ENCODE peak calls at places on chromosomes 3 and 15, in six cellular contexts. One of them, this sample, is unnamed. For H4K20me1, the result is how much of the 10 kb centered on the place peaks cover.

GRCh38 chr3:2652416-2652815 is 457.8 kb downstream of the IL5RA start:
- DNase-seq in endothelial cell of umbilical vein: no peak
- DNase-seq in osteoblast: no peak
- DNase-seq in H1: peak
- DNase-seq in PC-3: no peak
- DNase-seq in PC-9: no peak
- DNase-seq in this sample: no peak

GRCh38 chr15:100669260-100669659 is 66.9 kb downstream of the ASB7 start:
- DNase-seq in endothelial cell of umbilical vein: no peak
- DNase-seq in osteoblast: no peak
- DNase-seq in H1: no peak
- DNase-seq in PC-3: no peak
- DNase-seq in PC-9: no peak
- DNase-seq in this sample: no peak

GRCh38 chr15:66647358-66647757 is 54.7 kb upstream of the SMAD6 start:
- DNase-seq in endothelial cell of umbilical vein: peak
- DNase-seq in osteoblast: no peak
- DNase-seq in H1: no peak
- DNase-seq in PC-3: no peak
- DNase-seq in PC-9: peak
- DNase-seq in this sample: no peak

GRCh38 chr3:132630612-132631011 is 29.0 kb downstream of the ACAD11 start:
- DNase-seq in endothelial cell of umbilical vein: no peak
- DNase-seq in osteoblast: peak
- DNase-seq in H1: no peak
- DNase-seq in PC-3: no peak
- DNase-seq in PC-9: no peak
- DNase-seq in this sample: no peak

GRCh38 chr15:85837881-85838280 is 43.2 kb upstream of the KLHL25 start:
- DNase-seq in endothelial cell of umbilical vein: no peak
- DNase-seq in osteoblast: peak
- DNase-seq in H1: no peak
- DNase-seq in PC-3: no peak
- DNase-seq in PC-9: no peak
- DNase-seq in this sample: no peak

GRCh38 chr3:57052662-57053061 is 7.8 kb upstream of the SPATA12 start:
- DNase-seq in endothelial cell of umbilical vein: no peak
- DNase-seq in osteoblast: no peak
- DNase-seq in H1: no peak
- DNase-seq in PC-3: no peak
- DNase-seq in PC-9: no peak
- DNase-seq in this sample: no peak

GRCh38 chr3:125528920-125529319 is 8.9 kb upstream of the SNX4 start:
- DNase-seq in endothelial cell of umbilical vein: no peak
- DNase-seq in osteoblast: no peak
- DNase-seq in H1: no peak
- DNase-seq in PC-3: no peak
- DNase-seq in PC-9: no peak
- DNase-seq in this sample: no peak

GRCh38 chr3:133991637-133992036 is 38.1 kb downstream of the SLCO2A1 start:
- DNase-seq in endothelial cell of umbilical vein: peak
- DNase-seq in osteoblast: peak
- DNase-seq in H1: no peak
- DNase-seq in PC-3: peak
- DNase-seq in PC-9: no peak
- DNase-seq in this sample: no peak

GRCh38 chr15:67176195-67176971 is 78.1 kb downstream of the AAGAB start:
- DNase-seq in endothelial cell of umbilical vein: peak
- DNase-seq in osteoblast: no peak
- DNase-seq in H1: no peak
- DNase-seq in PC-3: no peak
- DNase-seq in PC-9: no peak
- DNase-seq in this sample: no peak

GRCh38 chr3:17057316-17057715 is 172.6 kb downstream of the PLCL2 start:
- DNase-seq in endothelial cell of umbilical vein: no peak
- DNase-seq in osteoblast: peak
- DNase-seq in H1: no peak
- DNase-seq in PC-3: no peak
- DNase-seq in PC-9: no peak
- DNase-seq in this sample: no peak

GRCh38 chr15:66004618-66005262 is 135.4 kb downstream of the RAB11A start:
- DNase-seq in endothelial cell of umbilical vein: peak
- DNase-seq in osteoblast: no peak
- DNase-seq in H1: no peak
- DNase-seq in PC-3: peak
- DNase-seq in PC-9: peak
- DNase-seq in this sample: no peak

GRCh38 chr3:150312018-150312657 is 96.0 kb upstream of the TSC22D2 start:
- DNase-seq in endothelial cell of umbilical vein: no peak
- DNase-seq in osteoblast: no peak
- DNase-seq in H1: no peak
- DNase-seq in PC-3: peak
- DNase-seq in PC-9: no peak
- DNase-seq in this sample: no peak

GRCh38 chr15:60536314-60536713 is 57.4 kb upstream of the ICE2 start:
- DNase-seq in endothelial cell of umbilical vein: no peak
- DNase-seq in osteoblast: no peak
- DNase-seq in H1: no peak
- DNase-seq in PC-3: no peak
- DNase-seq in PC-9: no peak
- DNase-seq in this sample: no peak

GRCh38 chr3:46545695-46546630 is 20.1 kb downstream of the LRRC2 start:
- DNase-seq in endothelial cell of umbilical vein: no peak
- DNase-seq in osteoblast: no peak
- DNase-seq in H1: no peak
- DNase-seq in PC-3: no peak
- DNase-seq in PC-9: no peak
- DNase-seq in this sample: no peak

GRCh38 chr3:16841906-16842709 is 42.6 kb upstream of the PLCL2 start:
- DNase-seq in endothelial cell of umbilical vein: no peak
- DNase-seq in osteoblast: no peak
- DNase-seq in H1: peak
- DNase-seq in PC-3: no peak
- DNase-seq in PC-9: peak
- DNase-seq in this sample: no peak

GRCh38 chr15:49083471-49084284 is 37.4 kb upstream of the SECISBP2L start:
- DNase-seq in endothelial cell of umbilical vein: no peak
- DNase-seq in osteoblast: peak
- DNase-seq in H1: no peak
- DNase-seq in PC-3: no peak
- DNase-seq in PC-9: no peak
- DNase-seq in this sample: no peak

GRCh38 chr3:66298591-66298990 is 77.8 kb downstream of the SLC25A26 start:
- DNase-seq in endothelial cell of umbilical vein: no peak
- DNase-seq in osteoblast: no peak
- DNase-seq in H1: no peak
- DNase-seq in PC-3: no peak
- DNase-seq in PC-9: no peak
- DNase-seq in this sample: no peak

DNA sequence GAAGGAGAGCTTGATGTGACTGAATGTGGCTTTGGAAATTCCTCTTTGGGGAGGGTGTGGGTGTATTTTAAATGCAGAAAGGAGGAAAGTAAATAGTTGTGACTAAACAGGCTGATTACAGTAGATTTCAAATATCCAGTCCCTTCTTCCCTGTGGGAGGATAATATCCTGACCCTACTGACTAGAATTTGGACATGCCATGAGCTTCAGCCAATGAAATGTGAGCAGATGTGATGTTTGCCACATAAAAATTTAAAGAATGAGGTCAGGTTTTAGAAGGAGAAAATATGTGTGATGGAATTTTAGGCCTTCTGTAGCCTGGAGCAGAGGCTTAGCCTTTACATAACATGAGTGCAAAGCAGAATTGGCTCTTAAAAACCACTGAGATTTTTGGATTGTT is 1218.9 kb downstream of the ROBO2 start:
- DNase-seq in endothelial cell of umbilical vein: no peak
- DNase-seq in osteoblast: no peak
- DNase-seq in H1: no peak
- DNase-seq in PC-3: peak
- DNase-seq in PC-9: peak
- DNase-seq in this sample: no peak
- H2AFZ ChIP-seq in endothelial cell of umbilical vein: no peak
- H2AFZ ChIP-seq in osteoblast: no peak
- H2AFZ ChIP-seq in H1: peak
- H2AFZ ChIP-seq in PC-3: peak
- H2AFZ ChIP-seq in PC-9: no peak
- H2AFZ ChIP-seq in this sample: no peak

GRCh38 chr3:187740446-187741399 is 4.5 kb downstream of the BCL6 start:
- DNase-seq in endothelial cell of umbilical vein: peak
- DNase-seq in osteoblast: peak
- DNase-seq in H1: peak
- DNase-seq in PC-3: peak
- DNase-seq in PC-9: peak
- DNase-seq in this sample: no peak

GRCh38 chr3:187743195-187744141 is 1.8 kb downstream of the BCL6 start:
- DNase-seq in endothelial cell of umbilical vein: peak
- DNase-seq in osteoblast: peak
- DNase-seq in H1: peak
- DNase-seq in PC-3: peak
- DNase-seq in PC-9: peak
- DNase-seq in this sample: no peak

GRCh38 chr3:187739561-187740445 is 5.5 kb downstream of the BCL6 start:
- DNase-seq in endothelial cell of umbilical vein: peak
- DNase-seq in osteoblast: peak
- DNase-seq in H1: peak
- DNase-seq in PC-3: peak
- DNase-seq in PC-9: peak
- DNase-seq in this sample: no peak

GRCh38 chr3:187742351-187743171 is 2.7 kb downstream of the BCL6 start:
- DNase-seq in endothelial cell of umbilical vein: no peak
- DNase-seq in osteoblast: no peak
- DNase-seq in H1: no peak
- DNase-seq in PC-3: peak
- DNase-seq in PC-9: no peak
- DNase-seq in this sample: no peak

DNA sequence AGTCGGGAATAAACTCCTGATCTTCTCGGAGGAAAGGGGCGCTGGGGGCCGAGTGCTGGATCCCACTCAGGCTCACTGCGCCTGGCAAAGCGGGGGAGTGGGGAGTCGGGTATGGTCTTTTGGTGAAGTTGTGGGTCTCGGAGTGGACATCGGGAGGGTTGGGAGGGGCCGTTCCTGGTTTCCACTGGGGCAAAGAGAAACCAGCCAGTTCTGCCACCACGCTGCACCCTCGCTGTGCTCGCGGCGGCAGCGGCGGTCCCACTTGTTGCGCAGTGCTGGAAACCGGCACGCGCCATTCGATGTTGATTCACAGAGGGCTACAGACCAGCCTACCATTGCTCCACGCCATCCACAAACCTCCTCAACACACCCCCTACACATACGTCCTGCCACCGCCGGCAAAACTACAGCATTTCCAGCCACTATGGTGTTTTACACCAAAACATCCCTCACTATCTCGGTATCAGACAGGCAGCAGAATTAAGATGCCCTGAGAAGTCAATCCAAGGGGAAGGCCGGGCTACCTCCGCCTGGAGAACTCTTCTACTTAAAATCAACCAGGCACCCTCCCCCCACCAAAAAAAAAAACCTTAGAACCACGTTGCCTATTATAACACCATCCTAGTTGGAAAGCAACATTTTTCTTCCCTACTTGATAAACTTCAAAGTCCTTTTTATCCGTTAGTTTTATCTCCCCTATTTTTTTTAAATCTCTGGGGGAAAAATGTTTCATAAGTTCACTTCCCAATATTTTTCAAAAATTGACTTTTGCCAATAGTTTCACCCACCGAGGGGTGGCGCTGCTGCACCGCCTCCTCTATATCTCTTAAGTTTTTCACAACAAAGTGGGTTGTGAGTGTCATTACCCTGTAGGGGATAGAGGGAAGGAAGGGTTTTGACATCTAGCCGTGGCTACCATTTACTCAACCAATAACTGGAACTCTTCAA is 3.6 kb downstream of the BCL6 start:
- DNase-seq in endothelial cell of umbilical vein: peak
- DNase-seq in osteoblast: peak
- DNase-seq in H1: peak
- DNase-seq in PC-3: peak
- DNase-seq in PC-9: peak
- DNase-seq in this sample: no peak
- H4K20me1 ChIP-seq in endothelial cell of umbilical vein: under half
- H4K20me1 ChIP-seq in osteoblast: under half
- H4K20me1 ChIP-seq in H1: under half
- H4K20me1 ChIP-seq in PC-3: under half
- H4K20me1 ChIP-seq in PC-9: under half
- H4K20me1 ChIP-seq in this sample: under half

GRCh38 chr3:13451301-13451673 is 28.8 kb upstream of the HDAC11 start:
- DNase-seq in endothelial cell of umbilical vein: no peak
- DNase-seq in osteoblast: no peak
- DNase-seq in H1: no peak
- DNase-seq in PC-3: peak
- DNase-seq in PC-9: no peak
- DNase-seq in this sample: no peak

GRCh38 chr3:13455644-13456043 is 24.5 kb upstream of the HDAC11 start:
- DNase-seq in endothelial cell of umbilical vein: no peak
- DNase-seq in osteoblast: no peak
- DNase-seq in H1: no peak
- DNase-seq in PC-3: no peak
- DNase-seq in PC-9: no peak
- DNase-seq in this sample: no peak

GRCh38 chr3:13457593-13457992 is 22.5 kb upstream of the HDAC11 start:
- DNase-seq in endothelial cell of umbilical vein: no peak
- DNase-seq in osteoblast: no peak
- DNase-seq in H1: no peak
- DNase-seq in PC-3: no peak
- DNase-seq in PC-9: no peak
- DNase-seq in this sample: no peak

DNA sequence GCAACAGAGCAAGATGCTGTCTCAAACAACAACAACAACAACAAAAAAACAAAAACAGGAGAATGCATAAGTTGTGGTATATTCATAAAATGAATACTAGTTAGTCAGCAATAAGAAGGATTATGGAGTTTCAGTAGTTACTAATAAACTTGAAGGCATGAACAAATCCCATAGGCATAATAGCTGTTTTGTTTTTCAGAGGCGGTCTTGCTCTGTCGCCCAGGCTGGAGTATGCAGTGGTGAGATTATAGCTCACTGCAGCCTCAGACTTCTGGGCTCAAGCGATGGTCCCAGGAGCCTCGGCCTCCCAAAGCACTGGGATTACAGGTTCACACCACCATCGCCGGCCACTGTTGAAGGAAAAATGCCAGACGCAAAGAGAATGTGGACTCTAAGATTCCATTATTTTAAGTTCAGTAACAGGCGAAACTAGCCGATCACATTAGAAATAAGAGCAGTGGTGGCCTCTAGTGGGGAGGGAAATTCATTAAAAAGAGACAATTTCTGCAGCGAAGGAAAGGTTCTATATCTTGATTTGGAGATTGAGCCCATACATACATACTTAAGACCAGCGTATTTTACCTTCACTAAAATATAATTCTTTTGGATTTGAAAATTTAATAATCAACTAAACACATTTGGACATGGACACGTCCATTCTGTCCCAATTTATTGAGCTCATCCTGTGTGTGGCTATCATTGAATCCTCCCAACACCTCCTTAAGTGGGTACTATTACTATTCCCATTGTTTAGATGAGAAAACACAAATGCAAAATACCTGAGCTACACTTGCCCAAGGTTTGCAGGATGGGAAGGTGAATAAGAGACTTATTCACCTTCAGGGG is 27.4 kb upstream of the HDAC11 start:
- DNase-seq in endothelial cell of umbilical vein: peak
- DNase-seq in osteoblast: peak
- DNase-seq in H1: no peak
- DNase-seq in PC-3: peak
- DNase-seq in PC-9: peak
- DNase-seq in this sample: no peak
- H2AFZ ChIP-seq in endothelial cell of umbilical vein: peak
- H2AFZ ChIP-seq in osteoblast: peak
- H2AFZ ChIP-seq in H1: no peak
- H2AFZ ChIP-seq in PC-3: peak
- H2AFZ ChIP-seq in PC-9: peak
- H2AFZ ChIP-seq in this sample: peak

GRCh38 chr15:55632434-55632833 is 44.3 kb upstream of the PYGO1 start:
- DNase-seq in endothelial cell of umbilical vein: no peak
- DNase-seq in osteoblast: no peak
- DNase-seq in H1: no peak
- DNase-seq in PC-3: no peak
- DNase-seq in PC-9: no peak
- DNase-seq in this sample: no peak
- H4K20me1 ChIP-seq in endothelial cell of umbilical vein: under half
- H4K20me1 ChIP-seq in osteoblast: under half
- H4K20me1 ChIP-seq in H1: under half
- H4K20me1 ChIP-seq in PC-3: under half
- H4K20me1 ChIP-seq in PC-9: under half
- H4K20me1 ChIP-seq in this sample: under half

This sample was measured in keratinocyte.